ENCODE peak calls at places on chromosomes 1 and 21, in seven cellular contexts. X, N, U, I, D, B and T are unnamed samples.

GRCh38 chr1:60581455-60582220 is 500.7 kb upstream of the NFIA start:
- DNase-seq in X (no peak), N (no peak), U (no peak), I (no peak), D (no peak), B (no peak), T (no peak)

GRCh38 chr1:11502516-11502915 is 23.6 kb downstream of the DISP3 start:
- DNase-seq in X (no peak), N (no peak), U (no peak), I (no peak), D (no peak), B (no peak), T (no peak)

GRCh38 chr1:29856663-29857224 is 620.4 kb downstream of the PTPRU start:
- DNase-seq in X (no peak), N (no peak), U (no peak), I (no peak), D (no peak), B (no peak), T (no peak)

GRCh38 chr21:36962098-36962780 is 4.2 kb downstream of the HLCS start:
- DNase-seq in X (no peak), N (no peak), U (no peak), I (no peak), D (no peak), B (no peak), T (no peak)

GRCh38 chr1:24594328-24594598 is 38.4 kb downstream of the NCMAP start:
- DNase-seq in X (no peak), N (no peak), U (no peak), I (no peak), D (no peak), B (no peak), T (no peak)

GRCh38 chr1:6600410-6601048 is 2.1 kb downstream of the KLHL21 start:
- DNase-seq in X (no peak), N (peak; percentile 36), U (no peak), I (no peak), D (peak; percentile 27), B (peak; percentile 78), T (no peak)

GRCh38 chr1:18464665-18465050 is 16.1 kb upstream of the KLHDC7A start:
- DNase-seq in X (no peak), N (no peak), U (peak; percentile 23), I (no peak), D (no peak), B (no peak), T (no peak)

GRCh38 chr1:37558411-37558810 is 1.7 kb downstream of the DNALI1 start:
- DNase-seq in X (no peak), N (no peak), U (no peak), I (no peak), D (no peak), B (peak; percentile 78), T (no peak)

GRCh38 chr1:235408503-235408960 is 41.3 kb downstream of the TBCE start:
- DNase-seq in X (no peak), N (no peak), U (no peak), I (no peak), D (no peak), B (no peak), T (no peak)

GRCh38 chr1:156471496-156472490 is 28.8 kb downstream of the MEF2D start:
- DNase-seq in X (no peak), N (peak; percentile 96), U (no peak), I (no peak), D (no peak), B (no peak), T (no peak)

GRCh38 chr21:26082549-26082948 is 88.0 kb downstream of the APP start:
- DNase-seq in X (no peak), N (no peak), U (no peak), I (no peak), D (no peak), B (no peak), T (no peak)

GRCh38 chr1:45669379-45669778 is 17.0 kb downstream of the GPBP1L1 start:
- DNase-seq in X (peak; percentile 34), N (no peak), U (no peak), I (no peak), D (peak; percentile 67), B (no peak), T (no peak)

GRCh38 chr1:212158912-212159796 is 123.6 kb downstream of the DTL start:
- DNase-seq in X (no peak), N (no peak), U (no peak), I (no peak), D (no peak), B (peak; percentile 46), T (no peak)

GRCh38 chr1:44652445-44653106 is 21.7 kb downstream of the TMEM53 start:
- DNase-seq in X (peak; percentile 61), N (peak; percentile 81), U (peak; percentile 73), I (peak; percentile 49), D (peak; percentile 42), B (peak; percentile 83), T (no peak)

GRCh38 chr1:27536767-27537166 is 46.8 kb upstream of the WASF2 start:
- DNase-seq in X (peak; percentile 77), N (peak; percentile 90), U (no peak), I (no peak), D (peak; percentile 82), B (peak; percentile 94), T (peak; percentile 88)

GRCh38 chr1:12052997-12053686 is 10.0 kb upstream of the TNFRSF8 start:
- DNase-seq in X (no peak), N (no peak), U (no peak), I (no peak), D (no peak), B (no peak), T (no peak)

GRCh38 chr1:46477153-46477929 is 12.3 kb upstream of the DMBX1 start:
- DNase-seq in X (peak; percentile 71), N (peak; percentile 81), U (peak; percentile 68), I (peak; percentile 41), D (peak; percentile 55), B (peak; percentile 64), T (peak; percentile 26)

GRCh38 chr1:151720190-151720953 is 950 bp upstream of the RIIAD1 start:
- DNase-seq in X (no peak), N (peak; percentile 31), U (no peak), I (no peak), D (peak; percentile 22), B (peak; percentile 18), T (no peak)

GRCh38 chr1:12402844-12403243 is 173.0 kb downstream of the VPS13D start:
- DNase-seq in X (no peak), N (no peak), U (no peak), I (no peak), D (no peak), B (no peak), T (no peak)

GRCh38 chr1:107004421-107004820 is 52.1 kb upstream of the PRMT6 start:
- DNase-seq in X (no peak), N (no peak), U (no peak), I (no peak), D (no peak), B (no peak), T (peak; percentile 5)

GRCh38 chr1:229843627-229844238 is 217.7 kb downstream of the URB2 start:
- DNase-seq in X (peak; percentile 99), N (peak; percentile 60), U (peak; percentile 34), I (no peak), D (no peak), B (peak; percentile 81), T (no peak)

GRCh38 chr1:9890224-9890731 is 19.8 kb downstream of the CTNNBIP1 start:
- DNase-seq in X (peak; percentile 93), N (peak; percentile 66), U (peak; percentile 71), I (no peak), D (peak; percentile 96), B (peak; percentile 89), T (peak; percentile 93)

GRCh38 chr1:226185153-226186036 is 1.1 kb downstream of the ACBD3 start:
- DNase-seq in X (peak; percentile 63), N (peak; percentile 36), U (no peak), I (no peak), D (peak; percentile 26), B (no peak), T (peak; percentile 30)

GRCh38 chr1:6601865-6602668 is 602 bp downstream of the KLHL21 start:
- DNase-seq in X (peak; percentile 50), N (peak; percentile 85), U (no peak), I (no peak), D (peak; percentile 59), B (peak; percentile 62), T (peak; percentile 58)

GRCh38 chr1:54253480-54253879 is 53.5 kb downstream of the MRPL37 start:
- DNase-seq in X (peak; percentile 93), N (peak; percentile 23), U (no peak), I (no peak), D (peak; percentile 94), B (peak; percentile 94), T (peak; percentile 94)

GRCh38 chr1:177181631-177182291 is 11.0 kb downstream of the BRINP2 start:
- DNase-seq in X (peak; percentile 47), N (peak; percentile 84), U (no peak), I (no peak), D (peak; percentile 29), B (peak; percentile 62), T (peak; percentile 15)

GRCh38 chr1:215865060-215865459 is 298.0 kb downstream of the KCTD3 start:
- DNase-seq in X (no peak), N (no peak), U (no peak), I (no peak), D (no peak), B (no peak), T (no peak)

GRCh38 chr1:200628223-200628868 is 7.8 kb upstream of the KIF14 start:
- DNase-seq in X (no peak), N (no peak), U (no peak), I (no peak), D (no peak), B (no peak), T (no peak)

GRCh38 chr1:157119008-157119407 is 19.2 kb downstream of the ETV3 start:
- DNase-seq in X (no peak), N (no peak), U (no peak), I (no peak), D (no peak), B (no peak), T (no peak)

GRCh38 chr1:27979151-27979858 is 19.5 kb downstream of the XKR8 start:
- DNase-seq in X (peak; percentile 81), N (peak; percentile 47), U (no peak), I (no peak), D (peak; percentile 81), B (peak; percentile 66), T (peak; percentile 53)

GRCh38 chr1:67853704-67854103 is 20.4 kb upstream of the GNG12 start:
- DNase-seq in X (peak; percentile 88), N (peak; percentile 97), U (no peak), I (no peak), D (peak; percentile 86), B (peak; percentile 81), T (peak; percentile 82)

GRCh38 chr1:44546403-44547053 is 127.8 kb downstream of the TMEM53 start:
- DNase-seq in X (no peak), N (no peak), U (no peak), I (no peak), D (no peak), B (no peak), T (no peak)

GRCh38 chr1:115062542-115063004 is 26.7 kb downstream of the TSPAN2 start:
- DNase-seq in X (no peak), N (no peak), U (peak; percentile 48), I (peak; percentile 56), D (no peak), B (peak; percentile 50), T (peak; percentile 87)

GRCh38 chr21:18951291-18952038 is 547.9 kb upstream of the TMPRSS15 start:
- DNase-seq in X (peak; percentile 0), N (peak; percentile 71), U (no peak), I (no peak), D (no peak), B (no peak), T (no peak)

GRCh38 chr1:27994060-27994459 is 34.3 kb downstream of the XKR8 start:
- DNase-seq in X (no peak), N (no peak), U (no peak), I (no peak), D (no peak), B (peak; percentile 66), T (no peak)

GRCh38 chr1:1345860-1346500 is 3.2 kb downstream of the DVL1 start:
- DNase-seq in X (no peak), N (no peak), U (no peak), I (no peak), D (no peak), B (no peak), T (no peak)

GRCh38 chr1:84635261-84635848 is 54.9 kb downstream of the SSX2IP start:
- DNase-seq in X (no peak), N (no peak), U (no peak), I (no peak), D (no peak), B (no peak), T (no peak)